ENCODE peak calls at places on chromosome 5, in five cellular contexts. One of them, this sample, is unnamed.

GRCh38 chr5:57778528-57779175 is 296.0 kb upstream of the ACTBL2 start:
- DNase-seq in astrocyte: peak; percentile 39
- DNase-seq in PC-3: no peak
- DNase-seq in GM23338: no peak
- DNase-seq in HCT116: no peak
- DNase-seq in this sample: no peak

GRCh38 chr5:169762338-169763095 is 125.4 kb downstream of the DOCK2 start:
- DNase-seq in astrocyte: peak; percentile 84
- DNase-seq in PC-3: peak; percentile 37
- DNase-seq in GM23338: no peak
- DNase-seq in HCT116: no peak
- DNase-seq in this sample: no peak

GRCh38 chr5:176412517-176413254 is 3.7 kb downstream of the CLTB start:
- DNase-seq in astrocyte: no peak
- DNase-seq in PC-3: no peak
- DNase-seq in GM23338: no peak
- DNase-seq in HCT116: no peak
- DNase-seq in this sample: peak; percentile 32

GRCh38 chr5:107388111-107388861 is 282.5 kb downstream of the EFNA5 start:
- DNase-seq in astrocyte: peak; percentile 96
- DNase-seq in PC-3: peak; percentile 75
- DNase-seq in GM23338: peak; percentile 55
- DNase-seq in HCT116: no peak
- DNase-seq in this sample: peak; percentile 98

GRCh38 chr5:80187274-80187673 is 68.6 kb downstream of the SERINC5 start:
- DNase-seq in astrocyte: no peak
- DNase-seq in PC-3: peak; percentile 41
- DNase-seq in GM23338: no peak
- DNase-seq in HCT116: no peak
- DNase-seq in this sample: peak; percentile 79

GRCh38 chr5:154309805-154310204 is 119.3 kb downstream of the GALNT10 start:
- DNase-seq in astrocyte: peak; percentile 70
- DNase-seq in PC-3: no peak
- DNase-seq in GM23338: no peak
- DNase-seq in HCT116: no peak
- DNase-seq in this sample: peak; percentile 38

GRCh38 chr5:86679529-86679928 is 61.8 kb downstream of the COX7C start:
- DNase-seq in astrocyte: peak; percentile 93
- DNase-seq in PC-3: peak; percentile 79
- DNase-seq in GM23338: peak; percentile 69
- DNase-seq in HCT116: peak; percentile 55
- DNase-seq in this sample: peak; percentile 1

GRCh38 chr5:74092761-74093160 is 466.8 kb downstream of the ARHGEF28 start:
- DNase-seq in astrocyte: no peak
- DNase-seq in PC-3: no peak
- DNase-seq in GM23338: no peak
- DNase-seq in HCT116: no peak
- DNase-seq in this sample: no peak

GRCh38 chr5:54586336-54586735 is 68.8 kb downstream of the SNX18 start:
- DNase-seq in astrocyte: no peak
- DNase-seq in PC-3: no peak
- DNase-seq in GM23338: no peak
- DNase-seq in HCT116: no peak
- DNase-seq in this sample: no peak

GRCh38 chr5:80804332-80804731 is 149.5 kb upstream of the DHFR start:
- DNase-seq in astrocyte: no peak
- DNase-seq in PC-3: no peak
- DNase-seq in GM23338: no peak
- DNase-seq in HCT116: no peak
- DNase-seq in this sample: no peak

GRCh38 chr5:15366676-15367391 is 133.1 kb upstream of the FBXL7 start:
- DNase-seq in astrocyte: peak; percentile 39
- DNase-seq in PC-3: no peak
- DNase-seq in GM23338: no peak
- DNase-seq in HCT116: no peak
- DNase-seq in this sample: no peak

GRCh38 chr5:122661496-122662180 is 113.2 kb upstream of the SNX2 start:
- DNase-seq in astrocyte: no peak
- DNase-seq in PC-3: no peak
- DNase-seq in GM23338: no peak
- DNase-seq in HCT116: no peak
- DNase-seq in this sample: no peak

GRCh38 chr5:127549551-127549950 is 32.1 kb downstream of the PRRC1 start:
- DNase-seq in astrocyte: no peak
- DNase-seq in PC-3: peak; percentile 35
- DNase-seq in GM23338: no peak
- DNase-seq in HCT116: no peak
- DNase-seq in this sample: no peak

GRCh38 chr5:132250547-132250946 is 6.9 kb upstream of the PDLIM4 start:
- DNase-seq in astrocyte: no peak
- DNase-seq in PC-3: no peak
- DNase-seq in GM23338: no peak
- DNase-seq in HCT116: no peak
- DNase-seq in this sample: no peak

GRCh38 chr5:17794201-17794600 is 159.9 kb downstream of the TAF11L14 start:
- DNase-seq in astrocyte: no peak
- DNase-seq in PC-3: peak; percentile 16
- DNase-seq in GM23338: no peak
- DNase-seq in HCT116: no peak
- DNase-seq in this sample: no peak

GRCh38 chr5:85921590-85921989 is 696.2 kb upstream of the COX7C start:
- DNase-seq in astrocyte: no peak
- DNase-seq in PC-3: peak; percentile 59
- DNase-seq in GM23338: peak; percentile 5
- DNase-seq in HCT116: no peak
- DNase-seq in this sample: no peak

GRCh38 chr5:115736690-115737005 is 79.8 kb downstream of the CDO1 start:
- DNase-seq in astrocyte: no peak
- DNase-seq in PC-3: no peak
- DNase-seq in GM23338: peak; percentile 5
- DNase-seq in HCT116: no peak
- DNase-seq in this sample: no peak

GRCh38 chr5:149365418-149365817 is 7.6 kb downstream of the PCYOX1L start:
- DNase-seq in astrocyte: no peak
- DNase-seq in PC-3: no peak
- DNase-seq in GM23338: no peak
- DNase-seq in HCT116: no peak
- DNase-seq in this sample: no peak

GRCh38 chr5:135075621-135076585 is 41.9 kb upstream of the PITX1 start:
- DNase-seq in astrocyte: peak; percentile 71
- DNase-seq in PC-3: no peak
- DNase-seq in GM23338: no peak
- DNase-seq in HCT116: no peak
- DNase-seq in this sample: no peak

GRCh38 chr5:66161356-66161755 is 17.3 kb downstream of the SREK1 start:
- DNase-seq in astrocyte: no peak
- DNase-seq in PC-3: no peak
- DNase-seq in GM23338: no peak
- DNase-seq in HCT116: no peak
- DNase-seq in this sample: no peak

GRCh38 chr5:91212336-91213092 is 170.6 kb downstream of the ARRDC3 start:
- DNase-seq in astrocyte: peak; percentile 91
- DNase-seq in PC-3: peak; percentile 76
- DNase-seq in GM23338: no peak
- DNase-seq in HCT116: no peak
- DNase-seq in this sample: no peak

GRCh38 chr5:125137535-125137934 is 391.1 kb upstream of the ZNF608 start:
- DNase-seq in astrocyte: peak; percentile 18
- DNase-seq in PC-3: no peak
- DNase-seq in GM23338: no peak
- DNase-seq in HCT116: no peak
- DNase-seq in this sample: no peak

GRCh38 chr5:154862766-154863165 is 4.3 kb downstream of the CNOT8 start:
- DNase-seq in astrocyte: peak; percentile 57
- DNase-seq in PC-3: no peak
- DNase-seq in GM23338: no peak
- DNase-seq in HCT116: no peak
- DNase-seq in this sample: no peak

GRCh38 chr5:16894236-16895057 is 41.6 kb downstream of the MYO10 start:
- DNase-seq in astrocyte: peak; percentile 99
- DNase-seq in PC-3: peak; percentile 100
- DNase-seq in GM23338: peak; percentile 42
- DNase-seq in HCT116: peak; percentile 89
- DNase-seq in this sample: peak; percentile 99

GRCh38 chr5:176626876-176627236 is 3.5 kb downstream of the SNCB start:
- DNase-seq in astrocyte: no peak
- DNase-seq in PC-3: no peak
- DNase-seq in GM23338: no peak
- DNase-seq in HCT116: no peak
- DNase-seq in this sample: no peak

GRCh38 chr5:26553079-26553478 is 485.3 kb downstream of the CDH9 start:
- DNase-seq in astrocyte: peak; percentile 39
- DNase-seq in PC-3: peak; percentile 91
- DNase-seq in GM23338: no peak
- DNase-seq in HCT116: no peak
- DNase-seq in this sample: peak; percentile 71

GRCh38 chr5:133870661-133871060 is 97.8 kb downstream of the C5orf15 start:
- DNase-seq in astrocyte: peak; percentile 98
- DNase-seq in PC-3: peak; percentile 39
- DNase-seq in GM23338: no peak
- DNase-seq in HCT116: no peak
- DNase-seq in this sample: peak; percentile 46

DNA sequence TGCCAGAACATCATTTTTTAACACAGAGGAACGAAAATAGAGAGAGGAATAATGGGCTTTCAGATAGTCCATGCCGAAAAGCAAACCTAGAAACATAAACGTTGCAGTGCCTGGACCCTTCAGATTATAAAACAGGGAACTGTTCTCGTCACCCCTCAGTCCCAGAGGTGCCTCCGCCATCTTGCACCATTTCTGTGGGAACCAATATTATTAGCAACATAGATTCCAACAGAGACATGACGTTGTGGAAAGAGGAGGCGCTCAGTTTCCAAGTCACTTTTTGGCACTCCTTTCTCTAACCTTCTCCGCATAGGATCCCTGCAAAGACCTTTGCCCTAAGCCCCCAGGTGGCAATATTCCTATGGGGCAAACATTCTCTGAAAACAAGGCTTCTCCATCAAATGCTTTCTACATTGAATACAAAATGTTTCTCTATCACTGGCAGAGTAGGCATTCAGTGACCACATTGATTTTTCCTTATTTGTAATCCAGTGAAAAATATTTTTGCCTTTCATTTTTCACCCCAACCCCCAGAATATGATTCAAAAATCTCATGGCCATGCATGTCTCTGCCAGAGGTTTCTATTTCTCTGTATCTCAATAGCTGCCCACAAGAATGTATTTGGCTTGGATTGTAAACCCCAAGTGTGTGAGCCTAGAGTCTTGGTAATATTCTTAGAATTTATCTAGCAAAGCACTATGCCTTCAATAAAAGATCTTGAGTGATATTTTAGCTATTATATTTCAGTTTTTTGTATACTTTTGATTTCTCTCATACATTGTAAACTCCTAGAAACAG is 500.8 kb upstream of the WWC1 start:
- DNase-seq in astrocyte: peak; percentile 81
- DNase-seq in PC-3: no peak
- DNase-seq in GM23338: no peak
- DNase-seq in HCT116: no peak
- DNase-seq in this sample: no peak
- H3K27ac ChIP-seq in astrocyte: no peak overlapping the region
- H3K27ac ChIP-seq in PC-3: no peak overlapping the region
- H3K27ac ChIP-seq in GM23338: no peak overlapping the region
- H3K27ac ChIP-seq in HCT116: no peak overlapping the region
- H3K27ac ChIP-seq in this sample: no peak overlapping the region

GRCh38 chr5:89883967-89884366 is 525.6 kb downstream of the CETN3 start:
- DNase-seq in astrocyte: no peak
- DNase-seq in PC-3: no peak
- DNase-seq in GM23338: no peak
- DNase-seq in HCT116: no peak
- DNase-seq in this sample: no peak

DNA sequence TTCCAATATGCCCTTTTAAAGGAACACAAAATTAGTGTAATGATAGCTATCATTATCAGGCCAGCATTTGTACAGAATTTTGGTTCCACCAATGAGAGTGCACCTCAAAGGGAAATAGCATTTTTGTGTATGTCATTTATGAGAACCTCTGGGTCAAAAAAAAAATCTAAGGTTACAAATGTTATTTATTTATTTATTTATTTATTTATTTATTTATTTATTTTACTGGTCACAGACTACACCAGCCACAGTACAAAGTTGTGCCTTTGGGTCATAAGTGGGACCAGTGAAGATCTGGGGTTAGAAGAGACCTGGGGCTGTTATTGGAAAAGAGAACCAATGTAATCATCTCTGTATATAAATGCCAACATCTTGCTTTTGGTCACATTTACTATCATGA is 523.9 kb downstream of the CETN3 start:
- DNase-seq in astrocyte: no peak
- DNase-seq in PC-3: no peak
- DNase-seq in GM23338: no peak
- DNase-seq in HCT116: no peak
- DNase-seq in this sample: no peak
- TF ChIP-seq EZH2 in astrocyte: no peak
- TF ChIP-seq EZH2 in PC-3: no peak
- TF ChIP-seq EZH2 in GM23338: no peak
- TF ChIP-seq EZH2 in HCT116: no peak
- TF ChIP-seq EZH2 in this sample: no peak

GRCh38 chr5:4058899-4059298 is 463.3 kb downstream of the IRX1 start:
- DNase-seq in astrocyte: peak; percentile 60
- DNase-seq in PC-3: no peak
- DNase-seq in GM23338: no peak
- DNase-seq in HCT116: no peak
- DNase-seq in this sample: no peak
- TF ChIP-seq CTCF in astrocyte: peak; percentile 6
- TF ChIP-seq CTCF in PC-3: no peak
- TF ChIP-seq CTCF in GM23338: no peak
- TF ChIP-seq CTCF in HCT116: no peak
- TF ChIP-seq CTCF in this sample: no peak

GRCh38 chr5:172479034-172479783 is 24.9 kb upstream of the SH3PXD2B start:
- DNase-seq in astrocyte: peak; percentile 67
- DNase-seq in PC-3: peak; percentile 92
- DNase-seq in GM23338: peak; percentile 96
- DNase-seq in HCT116: peak; percentile 81
- DNase-seq in this sample: peak; percentile 77

GRCh38 chr5:172477466-172477865 is 23.1 kb upstream of the SH3PXD2B start:
- DNase-seq in astrocyte: peak; percentile 22
- DNase-seq in PC-3: no peak
- DNase-seq in GM23338: peak; percentile 25
- DNase-seq in HCT116: no peak
- DNase-seq in this sample: no peak

GRCh38 chr5:172478256-172478655 is 23.9 kb upstream of the SH3PXD2B start:
- DNase-seq in astrocyte: no peak
- DNase-seq in PC-3: no peak
- DNase-seq in GM23338: no peak
- DNase-seq in HCT116: no peak
- DNase-seq in this sample: no peak

GRCh38 chr5:172481011-172481410 is 26.7 kb upstream of the SH3PXD2B start:
- DNase-seq in astrocyte: no peak
- DNase-seq in PC-3: no peak
- DNase-seq in GM23338: no peak
- DNase-seq in HCT116: no peak
- DNase-seq in this sample: no peak

DNA sequence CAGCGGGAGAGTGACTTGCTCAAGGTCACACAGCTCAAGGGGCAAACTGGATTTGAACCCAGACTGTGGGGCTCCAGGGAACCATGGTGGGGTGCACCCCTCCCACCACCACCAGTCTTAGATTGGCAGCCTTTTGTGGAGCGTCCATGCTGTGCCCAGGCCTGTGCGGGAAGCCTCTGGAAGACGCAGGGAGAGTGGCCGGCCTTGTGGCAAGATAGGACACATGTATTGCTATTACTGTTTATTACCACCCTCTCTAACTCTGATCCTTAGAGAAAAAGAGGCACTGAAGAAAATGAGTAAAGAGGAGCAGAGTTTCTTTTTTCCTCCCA is 25.4 kb upstream of the SH3PXD2B start:
- DNase-seq in astrocyte: no peak
- DNase-seq in PC-3: no peak
- DNase-seq in GM23338: no peak
- DNase-seq in HCT116: no peak
- DNase-seq in this sample: no peak
- H3K27ac ChIP-seq in astrocyte: no peak overlapping the region
- H3K27ac ChIP-seq in PC-3: no peak overlapping the region
- H3K27ac ChIP-seq in GM23338: no peak overlapping the region
- H3K27ac ChIP-seq in HCT116: no peak overlapping the region
- H3K27ac ChIP-seq in this sample: no peak overlapping the region